ENCODE peak calls at places on chromosomes 4 and X, in four cellular contexts. D is IMR-90, Z is GM23248, I is GM12878. H is an unnamed sample.

GRCh38 chr4:83582289-83582756 is 46.4 kb downstream of the GPAT3 start:
- DNase-seq in Z (peak), D (no peak), I (no peak), H (peak)

GRCh38 chr4:20592666-20593065 is 107.6 kb upstream of the PACRGL start:
- DNase-seq in I (no peak), D (peak), Z (peak), H (no peak)

GRCh38 chr4:146646601-146647000 is 7.9 kb downstream of the POU4F2 start:
- DNase-seq in I (no peak), Z (no peak), D (no peak), H (no peak)

GRCh38 chr4:4752576-4753401 is 106.7 kb upstream of the MSX1 start:
- DNase-seq in Z (no peak), D (no peak), I (no peak), H (no peak)

GRCh38 chr4:122576261-122577188 is 44.3 kb downstream of the IL21 start:
- DNase-seq in I (no peak), Z (peak), D (peak), H (no peak)

GRCh38 chr4:8340721-8341680 is 71.4 kb downstream of the HTRA3 start:
- DNase-seq in I (no peak), D (no peak), Z (no peak), H (no peak)

GRCh38 chr4:3460926-3461325 is 2.2 kb upstream of the DOK7 start:
- DNase-seq in Z (no peak), I (no peak), D (no peak), H (no peak)

GRCh38 chrX:117517994-117518393 is 598.6 kb downstream of the KLHL13 start:
- DNase-seq in Z (no peak), D (no peak), I (no peak), H (no peak)

GRCh38 chr4:184814686-184815045 is 11.1 kb downstream of the ACSL1 start:
- DNase-seq in I (no peak), Z (peak), D (no peak), H (peak)

GRCh38 chr4:111027526-111027925 is 404.6 kb upstream of the PITX2 start:
- DNase-seq in D (peak), Z (peak), I (no peak), H (peak)

GRCh38 chrX:30593435-30594200 is 16.1 kb upstream of the TASL start:
- DNase-seq in D (no peak), Z (no peak), I (no peak), H (no peak)

GRCh38 chr4:112141366-112142138 is 3.7 kb upstream of the FAM241A start:
- DNase-seq in D (no peak), Z (no peak), I (no peak), H (no peak)

GRCh38 chrX:139739138-139739537 is 31.2 kb upstream of the MCF2 start:
- DNase-seq in I (peak), D (peak), Z (peak), H (peak)

GRCh38 chr4:107114059-107114458 is 77.9 kb upstream of the DKK2 start:
- DNase-seq in I (no peak), D (no peak), Z (no peak), H (no peak)

GRCh38 chr4:35520059-35520458 is 724.3 kb downstream of the ARAP2 start:
- DNase-seq in I (no peak), D (no peak), Z (no peak), H (no peak)

GRCh38 chr4:154529737-154530136 is 20.5 kb downstream of the PLRG1 start:
- DNase-seq in D (no peak), I (no peak), Z (no peak), H (peak)

GRCh38 chr4:47530801-47531200 is 45.7 kb downstream of the ATP10D start:
- DNase-seq in D (no peak), I (no peak), Z (peak), H (peak)
- H2AFZ ChIP-seq in D (no peak), I (no peak), Z (no peak), H (no peak)

DNA sequence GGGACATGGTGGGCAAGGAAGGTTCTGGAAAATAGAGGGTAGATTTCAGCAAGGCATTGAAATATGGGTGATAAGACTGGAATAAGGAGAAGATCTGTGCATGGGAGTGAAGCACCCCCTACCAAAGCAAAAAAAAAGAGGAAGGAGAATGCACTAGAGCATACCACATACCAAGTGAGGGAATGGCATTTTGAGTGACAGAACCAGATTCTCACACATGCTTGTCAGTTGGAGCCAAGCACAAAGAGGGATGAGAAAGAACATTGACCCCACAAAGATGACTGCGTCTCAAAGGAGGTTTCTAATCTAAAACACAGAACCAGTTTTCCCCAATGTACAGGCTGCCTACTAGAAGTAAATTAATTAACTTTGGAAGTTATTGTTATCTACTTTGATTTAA is 140.3 kb upstream of the SMAD1 start:
- DNase-seq in D (no peak), I (no peak), Z (no peak), H (no peak)
- H2AFZ ChIP-seq in D (no peak), I (no peak), Z (no peak), H (no peak)

GRCh38 chr4:41359069-41359769 is 102.5 kb downstream of the UCHL1 start:
- DNase-seq in Z (no peak), I (no peak), D (no peak), H (no peak)
- H2AFZ ChIP-seq in Z (no peak), I (no peak), D (no peak), H (no peak)

GRCh38 chr4:168124008-168124641 is 31.8 kb downstream of the ANXA10 start:
- DNase-seq in I (no peak), Z (peak), D (peak), H (peak)
- H2AFZ ChIP-seq in I (no peak), Z (peak), D (peak), H (no peak)

DNA sequence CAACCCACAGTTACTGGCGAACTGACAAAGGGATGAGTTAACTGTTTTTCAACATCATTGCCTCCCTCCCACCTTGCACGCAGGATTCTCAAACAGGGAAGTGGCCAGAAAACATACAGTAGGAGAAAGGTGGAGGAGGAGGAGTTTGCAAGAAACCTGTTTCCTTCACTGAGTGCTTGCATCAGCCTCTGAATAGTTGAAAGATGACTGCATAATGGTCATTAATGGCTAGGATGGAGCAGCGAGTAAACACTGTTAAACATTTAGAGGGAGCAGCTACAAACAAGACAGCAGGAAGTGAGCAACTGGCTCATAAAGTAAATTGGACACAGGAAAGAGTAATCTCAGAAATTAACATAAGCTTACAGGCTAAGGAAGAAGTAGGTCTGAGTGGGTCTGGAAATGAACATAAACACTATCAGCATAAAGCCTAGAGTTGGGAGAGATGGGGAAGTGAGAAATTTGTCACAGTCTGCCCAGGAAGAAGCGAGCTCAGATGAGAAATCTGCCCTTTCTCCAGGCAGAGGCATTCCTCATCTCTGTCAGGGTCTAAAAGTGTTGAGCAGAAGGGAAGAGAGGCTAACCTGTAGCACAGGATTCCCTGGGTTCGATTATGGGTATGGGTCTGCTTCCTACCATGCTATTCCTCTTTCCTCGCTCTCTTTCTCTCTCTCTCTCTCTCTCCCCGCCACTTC is 38.6 kb downstream of the TRPC5OS start:
- DNase-seq in I (no peak), Z (peak), D (peak), H (no peak)
- H2AFZ ChIP-seq in I (no peak), Z (no peak), D (peak), H (no peak)

GRCh38 chr4:96833831-96834230 is 993.9 kb downstream of the PDHA2 start:
- DNase-seq in Z (no peak), I (no peak), D (no peak), H (peak)

GRCh38 chr4:96845091-96845490 is 1005.2 kb downstream of the PDHA2 start:
- DNase-seq in Z (no peak), I (no peak), D (no peak), H (no peak)

DNA sequence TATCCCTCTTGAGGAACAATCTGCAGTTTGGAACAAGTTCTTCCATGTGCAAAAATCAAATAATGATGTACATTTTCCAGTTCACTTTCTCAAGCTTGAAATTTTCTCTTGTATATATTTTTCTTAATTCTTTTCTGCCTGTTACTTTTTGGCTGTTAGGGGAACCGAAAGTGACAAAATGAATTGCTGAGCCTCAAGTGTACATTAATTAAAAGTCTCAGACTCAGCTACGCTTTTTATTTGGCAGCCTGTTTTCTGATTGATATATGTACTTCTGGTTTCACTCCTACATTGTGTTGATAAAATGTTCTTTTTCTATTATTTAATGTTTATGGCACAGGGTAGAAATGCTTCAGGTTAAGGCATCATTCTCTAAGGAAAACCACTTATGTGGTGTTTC is 999.5 kb downstream of the PDHA2 start:
- DNase-seq in Z (no peak), D (no peak), I (no peak), H (no peak)
- H2AFZ ChIP-seq in Z (no peak), D (no peak), I (no peak), H (no peak)

GRCh38 chrX:85506871-85507270 is 127.4 kb upstream of the POF1B start:
- DNase-seq in Z (no peak), D (no peak), I (no peak), H (no peak)
- H2AFZ ChIP-seq in Z (no peak), D (no peak), I (no peak), H (no peak)

GRCh38 chr4:65310586-65310985 is 359.7 kb downstream of the EPHA5 start:
- DNase-seq in D (no peak), Z (no peak), I (no peak), H (no peak)

GRCh38 chr4:65311120-65311519 is 359.2 kb downstream of the EPHA5 start:
- DNase-seq in I (no peak), Z (no peak), D (no peak), H (no peak)

GRCh38 chr4:65316534-65316933 is 353.8 kb downstream of the EPHA5 start:
- DNase-seq in I (no peak), Z (no peak), D (no peak), H (no peak)
- H2AFZ ChIP-seq in I (no peak), Z (no peak), D (no peak), H (no peak)